ENCODE peak calls at places on chromosome 3, in four cellular contexts. One of them, this sample, is unnamed.

GRCh38 chr3:10554746-10555145 is 49.4 kb upstream of the ATP2B2 start:
- DNase-seq in HFF-Myc: no peak
- DNase-seq in RWPE1: no peak
- DNase-seq in AG04450: no peak
- DNase-seq in this sample: no peak

GRCh38 chr3:47850062-47850802 is 47.3 kb downstream of the DHX30 start:
- DNase-seq in HFF-Myc: no peak
- DNase-seq in RWPE1: no peak
- DNase-seq in AG04450: peak
- DNase-seq in this sample: peak

GRCh38 chr3:44442591-44443309 is 34.7 kb downstream of the ZNF445 start:
- DNase-seq in HFF-Myc: no peak
- DNase-seq in RWPE1: no peak
- DNase-seq in AG04450: no peak
- DNase-seq in this sample: no peak

GRCh38 chr3:181403876-181404660 is 307.7 kb upstream of the SOX2 start:
- DNase-seq in HFF-Myc: no peak
- DNase-seq in RWPE1: no peak
- DNase-seq in AG04450: no peak
- DNase-seq in this sample: no peak

GRCh38 chr3:56413911-56414310 is 54.4 kb downstream of the ERC2 start:
- DNase-seq in HFF-Myc: no peak
- DNase-seq in RWPE1: no peak
- DNase-seq in AG04450: no peak
- DNase-seq in this sample: no peak

GRCh38 chr3:171788546-171789351 is 21.5 kb downstream of the PLD1 start:
- DNase-seq in HFF-Myc: peak
- DNase-seq in RWPE1: peak
- DNase-seq in AG04450: no peak
- DNase-seq in this sample: peak

GRCh38 chr3:186432944-186433732 is 71.1 kb upstream of the DGKG start:
- DNase-seq in HFF-Myc: no peak
- DNase-seq in RWPE1: no peak
- DNase-seq in AG04450: no peak
- DNase-seq in this sample: no peak

GRCh38 chr3:14886101-14886500 is 61.3 kb upstream of the NR2C2 start:
- DNase-seq in HFF-Myc: no peak
- DNase-seq in RWPE1: no peak
- DNase-seq in AG04450: no peak
- DNase-seq in this sample: no peak

GRCh38 chr3:36416660-36417059 is 36.4 kb downstream of the STAC start:
- DNase-seq in HFF-Myc: no peak
- DNase-seq in RWPE1: no peak
- DNase-seq in AG04450: no peak
- DNase-seq in this sample: no peak

GRCh38 chr3:69210068-69210730 is 87.8 kb upstream of the LMOD3 start:
- DNase-seq in HFF-Myc: no peak
- DNase-seq in RWPE1: no peak
- DNase-seq in AG04450: no peak
- DNase-seq in this sample: no peak

GRCh38 chr3:45964139-45964538 is 20.9 kb downstream of the CXCR6 start:
- DNase-seq in HFF-Myc: no peak
- DNase-seq in RWPE1: no peak
- DNase-seq in AG04450: no peak
- DNase-seq in this sample: no peak

GRCh38 chr3:14717307-14717706 is 42.4 kb downstream of the C3orf20 start:
- DNase-seq in HFF-Myc: no peak
- DNase-seq in RWPE1: no peak
- DNase-seq in AG04450: no peak
- DNase-seq in this sample: no peak

GRCh38 chr3:154334973-154335420 is 10.7 kb upstream of the DHX36 start:
- DNase-seq in HFF-Myc: peak
- DNase-seq in RWPE1: peak
- DNase-seq in AG04450: peak
- DNase-seq in this sample: peak

GRCh38 chr3:187943677-187944390 is 198.6 kb upstream of the BCL6 start:
- DNase-seq in HFF-Myc: no peak
- DNase-seq in RWPE1: peak
- DNase-seq in AG04450: no peak
- DNase-seq in this sample: no peak

GRCh38 chr3:171640520-171641412 is 169.5 kb downstream of the PLD1 start:
- DNase-seq in HFF-Myc: peak
- DNase-seq in RWPE1: no peak
- DNase-seq in AG04450: peak
- DNase-seq in this sample: peak

GRCh38 chr3:37279226-37279625 is 104.8 kb upstream of the LRRFIP2 start:
- DNase-seq in HFF-Myc: peak
- DNase-seq in RWPE1: no peak
- DNase-seq in AG04450: no peak
- DNase-seq in this sample: no peak

GRCh38 chr3:120144267-120144666 is 50.0 kb upstream of the GSK3B start:
- DNase-seq in HFF-Myc: no peak
- DNase-seq in RWPE1: peak
- DNase-seq in AG04450: no peak
- DNase-seq in this sample: peak

GRCh38 chr3:173976281-173976680 is 578.7 kb downstream of the NLGN1 start:
- DNase-seq in HFF-Myc: no peak
- DNase-seq in RWPE1: no peak
- DNase-seq in AG04450: no peak
- DNase-seq in this sample: no peak

GRCh38 chr3:45071075-45071474 is 45.0 kb downstream of the CLEC3B start:
- DNase-seq in HFF-Myc: no peak
- DNase-seq in RWPE1: no peak
- DNase-seq in AG04450: no peak
- DNase-seq in this sample: no peak

GRCh38 chr3:113495035-113495434 is 19.9 kb downstream of the SPICE1 start:
- DNase-seq in HFF-Myc: no peak
- DNase-seq in RWPE1: peak
- DNase-seq in AG04450: no peak
- DNase-seq in this sample: no peak

GRCh38 chr3:141249041-141249440 is 17.4 kb downstream of the PXYLP1 start:
- DNase-seq in HFF-Myc: no peak
- DNase-seq in RWPE1: no peak
- DNase-seq in AG04450: no peak
- DNase-seq in this sample: no peak

GRCh38 chr3:16789344-16790100 is 95.2 kb upstream of the PLCL2 start:
- DNase-seq in HFF-Myc: no peak
- DNase-seq in RWPE1: no peak
- DNase-seq in AG04450: no peak
- DNase-seq in this sample: no peak

GRCh38 chr3:105762749-105763673 is 105.8 kb downstream of the CBLB start:
- DNase-seq in HFF-Myc: no peak
- DNase-seq in RWPE1: no peak
- DNase-seq in AG04450: no peak
- DNase-seq in this sample: no peak

GRCh38 chr3:168220609-168221008 is 124.9 kb upstream of the GOLIM4 start:
- DNase-seq in HFF-Myc: no peak
- DNase-seq in RWPE1: no peak
- DNase-seq in AG04450: no peak
- DNase-seq in this sample: no peak

GRCh38 chr3:194986208-194987043 is 284.5 kb downstream of the XXYLT1 start:
- DNase-seq in HFF-Myc: no peak
- DNase-seq in RWPE1: peak
- DNase-seq in AG04450: no peak
- DNase-seq in this sample: no peak

This sample was measured in HTR-8/SVneo.